ENCODE peak calls at places on chromosomes 6 and 20, in ten cellular contexts. Z, K, V, C, I, Q, X, H, A and O are unnamed samples. For H3K4me1, the result is how much of the 10 kb centered on the place peaks cover.

GRCh38 chr6:117960906-117961700 is 54.0 kb downstream of the SLC35F1 start:
- DNase-seq in Z (no peak), I (no peak), H (no peak), Q (no peak), A (no peak), K (no peak), V (no peak), X (no peak), C (no peak), O (no peak)

GRCh38 chr6:51844391-51844735 is 243.1 kb downstream of the PKHD1 start:
- DNase-seq in Z (no peak), Q (no peak), V (peak), C (peak), H (no peak), I (no peak), X (no peak), A (no peak), K (no peak), O (no peak)

GRCh38 chr6:1388081-1388926 is 1.1 kb upstream of the FOXF2 start:
- DNase-seq in C (peak), K (no peak), I (peak), X (peak), Z (no peak), V (no peak), A (peak), H (no peak), Q (no peak), O (no peak)

GRCh38 chr20:25136643-25137559 is 55.0 kb upstream of the VSX1 start:
- DNase-seq in H (peak), K (no peak), Z (peak), X (peak), C (no peak), I (peak), A (no peak), Q (peak), V (peak), O (peak)

GRCh38 chr20:32218156-32218900 is 10.6 kb downstream of the POFUT1 start:
- DNase-seq in X (no peak), C (no peak), K (no peak), V (no peak), H (no peak), A (no peak), Q (no peak), Z (no peak), I (no peak), O (no peak)

GRCh38 chr20:49575551-49576060 is 7.7 kb upstream of the PTGIS start:
- DNase-seq in K (no peak), X (no peak), C (no peak), A (peak), V (no peak), Q (peak), I (no peak), Z (no peak), H (peak), O (peak)

GRCh38 chr6:37974943-37975342 is 155.4 kb downstream of the ZFAND3 start:
- DNase-seq in I (no peak), A (no peak), V (no peak), Q (no peak), Z (no peak), X (no peak), C (no peak), H (no peak), K (no peak), O (no peak)

GRCh38 chr6:52518279-52518944 is 58.4 kb downstream of the TRAM2 start:
- DNase-seq in H (no peak), C (no peak), A (no peak), Z (no peak), X (no peak), Q (no peak), V (no peak), I (no peak), K (no peak), O (no peak)

GRCh38 chr6:70282906-70283461 is 19.9 kb downstream of the COL9A1 start:
- DNase-seq in I (no peak), V (peak), Z (no peak), K (no peak), H (no peak), X (no peak), C (peak), A (peak), Q (no peak), O (no peak)

GRCh38 chr20:37526238-37526838 is 1.3 kb downstream of the BLCAP start:
- DNase-seq in V (peak), H (no peak), K (peak), A (peak), Q (peak), I (peak), Z (no peak), C (peak), X (no peak), O (peak)

GRCh38 chr6:130796313-130796905 is 30.8 kb upstream of the SMLR1 start:
- DNase-seq in I (peak), K (no peak), C (no peak), V (peak), H (no peak), Z (no peak), Q (no peak), A (no peak), X (peak), O (no peak)

GRCh38 chr6:163565140-163565539 is 150.6 kb downstream of the QKI start:
- DNase-seq in Q (no peak), V (no peak), H (no peak), K (no peak), Z (no peak), C (no peak), A (no peak), I (peak), X (peak), O (no peak)

GRCh38 chr6:140175486-140175885 is 801.0 kb upstream of the CITED2 start:
- DNase-seq in Z (no peak), I (peak), A (no peak), C (no peak), H (no peak), V (no peak), X (no peak), K (no peak), Q (no peak), O (no peak)

GRCh38 chr6:34059136-34059731 is 86.7 kb downstream of the GRM4 start:
- DNase-seq in V (no peak), X (no peak), H (no peak), A (no peak), Z (no peak), Q (no peak), C (no peak), K (no peak), I (no peak), O (no peak)

GRCh38 chr6:1388927-1389790 is at the start of gene FOXF2:
- DNase-seq in Q (peak), C (peak), I (no peak), A (peak), H (peak), K (no peak), X (peak), V (no peak), Z (no peak), O (no peak)

GRCh38 chr20:45911486-45912343 is at the start of gene PLTP:
- DNase-seq in V (peak), X (peak), H (peak), K (peak), C (peak), A (peak), I (peak), Q (peak), Z (no peak), O (peak)

GRCh38 chr20:35539756-35540212 is 2.1 kb upstream of the ERGIC3 start:
- DNase-seq in A (peak), Q (no peak), C (peak), V (no peak), K (peak), I (no peak), X (no peak), H (peak), Z (no peak), O (no peak)

GRCh38 chr20:49747707-49748524 is 34.2 kb upstream of the B4GALT5 start:
- DNase-seq in Q (peak), I (peak), V (peak), A (no peak), Z (no peak), K (peak), X (peak), H (peak), C (no peak), O (peak)

GRCh38 chr6:75460636-75461035 is 33.0 kb downstream of the FILIP1 start:
- DNase-seq in Q (no peak), H (no peak), Z (no peak), K (no peak), C (no peak), A (no peak), I (peak), V (no peak), X (peak), O (no peak)

GRCh38 chr20:48736231-48736630 is 91.6 kb downstream of the PREX1 start:
- DNase-seq in X (no peak), Q (no peak), K (no peak), C (no peak), A (no peak), V (no peak), I (peak), Z (no peak), H (no peak), O (no peak)

GRCh38 chr6:144675231-144675861 is 390.2 kb downstream of the UTRN start:
- DNase-seq in Z (no peak), K (peak), H (no peak), V (no peak), I (peak), Q (no peak), A (no peak), C (no peak), X (peak), O (peak)

DNA sequence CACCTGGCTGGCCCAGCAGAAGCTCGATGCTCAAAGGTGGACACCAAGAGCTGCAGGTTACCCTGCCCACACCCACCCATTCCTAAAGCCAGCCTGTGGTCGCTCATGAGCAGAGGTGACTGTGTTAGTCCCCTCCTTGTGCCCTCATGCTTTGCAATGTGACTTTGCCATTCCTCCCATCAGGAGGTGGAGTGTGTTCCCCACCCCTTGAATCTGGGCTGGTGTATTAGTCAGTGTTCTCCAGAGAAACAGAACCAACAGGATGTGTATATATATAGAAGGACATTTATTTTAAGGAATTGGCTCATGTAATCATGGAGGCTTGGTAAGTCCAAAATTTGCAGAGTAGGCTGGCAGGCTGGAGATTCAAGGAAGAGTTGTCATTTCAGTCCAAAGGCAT is 54.4 kb upstream of the RNF24 start:
- DNase-seq in Q (no peak), I (peak), X (peak), K (no peak), V (no peak), H (no peak), C (no peak), Z (no peak), A (no peak), O (peak)
- H3K27ac ChIP-seq in Q (no peak), I (peak), X (peak), K (no peak), V (peak), H (no peak), C (no peak), Z (no peak), A (no peak), O (peak)

GRCh38 chr20:1802385-1803215 is 92.6 kb upstream of the SIRPA start:
- DNase-seq in K (peak), A (peak), Z (no peak), H (peak), V (peak), X (peak), Q (peak), I (peak), C (peak), O (peak)

GRCh38 chr20:1800180-1800579 is 95.0 kb upstream of the SIRPA start:
- DNase-seq in Q (no peak), Z (no peak), I (no peak), C (no peak), X (no peak), A (no peak), V (no peak), H (no peak), K (no peak), O (no peak)

GRCh38 chr20:1798982-1799381 is 96.2 kb upstream of the SIRPA start:
- DNase-seq in H (no peak), Z (no peak), K (no peak), Q (no peak), A (no peak), V (no peak), X (no peak), I (no peak), C (no peak), O (no peak)

GRCh38 chr20:1801551-1801950 is 93.7 kb upstream of the SIRPA start:
- DNase-seq in H (no peak), Z (no peak), K (no peak), V (no peak), A (no peak), Q (no peak), X (no peak), C (no peak), I (no peak), O (peak)

DNA sequence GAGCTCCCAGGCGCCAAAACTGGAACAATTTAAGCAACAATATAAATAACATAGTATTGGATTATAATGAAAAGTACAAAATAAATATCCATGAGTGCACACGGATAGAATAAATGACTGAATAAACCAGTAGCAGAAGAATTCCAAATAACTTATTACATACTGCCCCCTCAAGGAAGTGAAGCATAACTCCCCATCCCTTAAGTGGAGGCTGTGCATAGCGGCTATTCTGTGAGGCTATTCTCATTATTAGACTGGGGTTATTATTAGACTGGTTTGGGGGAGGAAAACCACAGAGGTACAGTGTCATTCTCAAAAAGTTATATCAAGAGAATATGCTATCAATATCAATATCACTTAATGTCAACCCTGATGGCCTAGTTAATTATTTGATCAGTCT is 94.4 kb upstream of the SIRPA start:
- DNase-seq in X (peak), A (no peak), I (peak), Q (no peak), K (no peak), C (peak), Z (no peak), H (no peak), V (peak), O (no peak)
- TF ChIP-seq CTCF in X (peak), A (peak), I (peak), Q (peak), K (no peak), C (peak), Z (peak), H (peak), V (peak), O (peak)

GRCh38 chr6:26020983-26021349 is 58.4 kb downstream of the TRIM38 start:
- DNase-seq in I (peak), C (peak), X (peak), A (no peak), H (peak), V (no peak), Z (no peak), K (peak), Q (peak), O (peak)

GRCh38 chr6:26022166-26022510 is 59.5 kb downstream of the TRIM38 start:
- DNase-seq in X (peak), H (no peak), I (peak), Z (no peak), C (peak), K (peak), Q (peak), A (no peak), V (peak), O (peak)

GRCh38 chr6:26020291-26020982 is 57.8 kb downstream of the TRIM38 start:
- DNase-seq in X (peak), Q (peak), K (peak), A (peak), I (peak), C (peak), Z (no peak), V (peak), H (peak), O (peak)

GRCh38 chr6:26022737-26023136 is 60.1 kb downstream of the TRIM38 start:
- DNase-seq in V (no peak), K (no peak), C (no peak), Q (no peak), A (no peak), I (no peak), X (no peak), Z (no peak), H (no peak), O (no peak)

GRCh38 chr6:26021350-26022165 is 59.0 kb downstream of the TRIM38 start:
- DNase-seq in A (peak), Q (peak), Z (peak), K (peak), V (peak), C (peak), X (peak), I (peak), H (peak), O (peak)
- H3K4me1 ChIP-seq in A (under half), Q (under half), Z (under half), K (under half), V (under half), C (under half), X (under half), I (under half), H (under half), O (under half)

GRCh38 chr6:53671111-53671510 is 5.6 kb upstream of the KLHL31 start:
- DNase-seq in Z (no peak), X (peak), I (peak), H (no peak), A (no peak), Q (no peak), C (no peak), V (no peak), K (no peak), O (no peak)

GRCh38 chr6:53669592-53669991 is 4.0 kb upstream of the KLHL31 start:
- DNase-seq in Q (no peak), A (no peak), I (no peak), Z (no peak), V (no peak), K (no peak), X (no peak), H (no peak), C (no peak), O (no peak)

GRCh38 chr6:53672232-53672631 is 6.7 kb upstream of the KLHL31 start:
- DNase-seq in I (no peak), A (no peak), Q (no peak), C (no peak), V (no peak), H (no peak), K (no peak), Z (no peak), X (no peak), O (no peak)

GRCh38 chr6:53673138-53673801 is 7.7 kb upstream of the KLHL31 start:
- DNase-seq in I (peak), Z (peak), A (no peak), Q (no peak), V (no peak), H (no peak), C (no peak), K (no peak), X (peak), O (no peak)
- H3K27ac ChIP-seq in I (peak), Z (no peak), A (no peak), Q (peak), V (no peak), H (peak), C (no peak), K (no peak), X (no peak), O (no peak)

GRCh38 chr6:31368461-31368860 is 11.5 kb upstream of the HLA-B start:
- DNase-seq in Z (no peak), A (no peak), I (no peak), V (no peak), X (no peak), C (no peak), H (no peak), Q (no peak), K (no peak), O (no peak)
- TF ChIP-seq CTCF in Z (no peak), A (no peak), I (no peak), V (no peak), X (no peak), C (no peak), H (no peak), Q (no peak), K (no peak), O (no peak)

GRCh38 chr6:87794922-87795885 is 93.2 kb upstream of the AKIRIN2 start:
- DNase-seq in X (no peak), H (no peak), V (no peak), C (peak), I (no peak), A (no peak), Q (no peak), Z (no peak), K (peak), O (no peak)
- H3K4me1 ChIP-seq in X (under half), H (under half), V (under half), C (under half), I (under half), A (under half), Q (under half), Z (under half), K (under half), O (under half)

DNA sequence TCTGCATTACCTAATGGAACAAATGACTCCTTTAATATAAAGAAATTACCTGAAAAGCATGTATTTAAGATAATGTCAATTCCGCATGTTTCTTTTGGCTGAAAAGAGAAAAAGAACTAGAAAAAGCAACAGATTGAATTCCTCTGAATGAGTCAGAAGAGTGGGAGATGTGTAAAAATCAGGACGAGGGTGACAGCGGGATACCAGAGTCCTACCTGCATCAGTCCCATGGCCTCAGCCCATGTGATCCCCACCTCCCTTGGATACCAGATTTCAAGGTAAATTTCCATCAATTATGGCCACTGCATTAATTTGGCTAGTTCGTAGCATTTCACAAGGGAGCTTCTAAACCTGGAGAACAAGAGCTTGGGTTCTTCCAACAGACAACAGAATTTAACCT is 10.0 kb upstream of the MOXD1 start:
- DNase-seq in Q (no peak), H (no peak), V (no peak), A (no peak), I (no peak), X (no peak), C (no peak), Z (no peak), K (no peak), O (no peak)
- H3K27ac ChIP-seq in Q (no peak), H (no peak), V (peak), A (no peak), I (no peak), X (no peak), C (no peak), Z (no peak), K (no peak), O (no peak)